ENCODE peak calls at places on chromosomes 3 and 15, in eight cellular contexts. Z is upper lobe of right lung, P is SK-N-SH, L is tibial artery, V is RWPE1, A is stomach, K is neural progenitor cell, G is fibroblast of villous mesenchyme. M is an unnamed sample.

GRCh38 chr3:73437828-73438227 is 186.9 kb downstream of the PDZRN3 start:
- DNase-seq in Z (no peak), P (no peak), L (no peak), V (no peak), A (no peak), K (no peak), G (no peak), M (no peak)

GRCh38 chr3:139264375-139264774 is 79.4 kb upstream of the MRPS22 start:
- DNase-seq in Z (no peak), P (no peak), L (no peak), V (no peak), A (no peak), K (no peak), G (no peak), M (no peak)

GRCh38 chr3:148360046-148360445 is 337.7 kb upstream of the AGTR1 start:
- DNase-seq in Z (no peak), P (no peak), L (no peak), V (no peak), A (no peak), K (no peak), G (no peak), M (peak; percentile 15)

GRCh38 chr3:12992629-12993021 is 80.6 kb downstream of the IQSEC1 start:
- DNase-seq in Z (no peak), P (no peak), L (no peak), V (no peak), A (no peak), K (peak; percentile 35), G (no peak), M (no peak)

GRCh38 chr3:104901396-104901795 is 465.3 kb upstream of the ALCAM start:
- DNase-seq in Z (no peak), P (no peak), L (no peak), V (no peak), A (no peak), K (no peak), G (no peak), M (no peak)

GRCh38 chr3:24704496-24704895 is 209.8 kb upstream of the THRB start:
- DNase-seq in Z (no peak), P (no peak), L (no peak), V (peak; percentile 73), A (no peak), K (no peak), G (no peak), M (no peak)

GRCh38 chr3:47896736-47897135 is 93.8 kb downstream of the DHX30 start:
- DNase-seq in Z (no peak), P (no peak), L (no peak), V (no peak), A (no peak), K (no peak), G (no peak), M (no peak)

GRCh38 chr3:71583569-71584215 is at the start of gene FOXP1:
- DNase-seq in Z (peak; percentile 90), P (peak; percentile 79), L (peak; percentile 68), V (no peak), A (peak; percentile 78), K (peak; percentile 87), G (peak; percentile 63), M (peak; percentile 79)

GRCh38 chr3:161296814-161297213 is 74.5 kb downstream of the SPTSSB start:
- DNase-seq in Z (no peak), P (no peak), L (no peak), V (no peak), A (no peak), K (no peak), G (no peak), M (no peak)

GRCh38 chr3:135503429-135504083 is 462.0 kb upstream of the PPP2R3A start:
- DNase-seq in Z (peak; percentile 79), P (peak; percentile 68), L (peak; percentile 24), V (peak; percentile 57), A (peak; percentile 55), K (peak; percentile 94), G (peak; percentile 59), M (peak; percentile 71)

GRCh38 chr15:70475921-70476320 is 287.4 kb downstream of the UACA start:
- DNase-seq in Z (no peak), P (no peak), L (no peak), V (no peak), A (no peak), K (no peak), G (no peak), M (no peak)

GRCh38 chr3:12670789-12671450 is 7.0 kb upstream of the RAF1 start:
- DNase-seq in Z (no peak), P (no peak), L (no peak), V (no peak), A (no peak), K (no peak), G (no peak), M (no peak)

GRCh38 chr15:66685638-66686150 is 16.3 kb upstream of the SMAD6 start:
- DNase-seq in Z (no peak), P (no peak), L (no peak), V (no peak), A (no peak), K (no peak), G (no peak), M (no peak)

GRCh38 chr3:68033850-68034249 is 379.4 kb upstream of the SUCLG2 start:
- DNase-seq in Z (no peak), P (no peak), L (no peak), V (no peak), A (no peak), K (no peak), G (no peak), M (no peak)

GRCh38 chr3:135896613-135897012 is 68.9 kb upstream of the PPP2R3A start:
- DNase-seq in Z (no peak), P (no peak), L (no peak), V (no peak), A (no peak), K (no peak), G (no peak), M (peak; percentile 33)

GRCh38 chr3:15097889-15098288 is 1.1 kb downstream of the RBSN start:
- DNase-seq in Z (no peak), P (no peak), L (no peak), V (no peak), A (no peak), K (no peak), G (no peak), M (peak; percentile 26)

GRCh38 chr3:101556064-101556463 is 5.6 kb upstream of the TRMT10C start:
- DNase-seq in Z (no peak), P (no peak), L (no peak), V (no peak), A (no peak), K (no peak), G (no peak), M (no peak)

GRCh38 chr3:133573629-133574194 is at the start of gene CDV3:
- DNase-seq in Z (no peak), P (peak; percentile 82), L (peak; percentile 35), V (peak; percentile 27), A (no peak), K (peak; percentile 89), G (no peak), M (no peak)

GRCh38 chr3:195226900-195227447 is 44.0 kb downstream of the XXYLT1 start:
- DNase-seq in Z (peak; percentile 43), P (no peak), L (no peak), V (no peak), A (peak; percentile 29), K (peak; percentile 48), G (peak; percentile 23), M (no peak)
- TF ChIP-seq CTCF in Z (no peak), P (peak; percentile 38), L (no peak), V (no peak), A (no peak), K (peak; percentile 47), G (peak; percentile 60), M (peak; percentile 70)

GRCh38 chr15:52528465-52529288 is at the start of gene MYO5A:
- DNase-seq in Z (peak; percentile 88), P (peak; percentile 89), L (peak; percentile 66), V (peak; percentile 76), A (peak; percentile 68), K (peak; percentile 92), G (peak; percentile 60), M (peak; percentile 72)
- TF ChIP-seq CTCF in Z (no peak), P (peak; percentile 14), L (peak; percentile 12), V (peak; percentile 57), A (no peak), K (no peak), G (no peak), M (peak; percentile 5)

GRCh38 chr3:141788147-141788546 is 24.9 kb downstream of the GRK7 start:
- DNase-seq in Z (no peak), P (no peak), L (no peak), V (no peak), A (no peak), K (no peak), G (no peak), M (no peak)

GRCh38 chr3:141792495-141792894 is 29.3 kb downstream of the GRK7 start:
- DNase-seq in Z (no peak), P (no peak), L (no peak), V (no peak), A (no peak), K (no peak), G (no peak), M (no peak)

GRCh38 chr3:141784096-141784495 is 20.9 kb downstream of the GRK7 start:
- DNase-seq in Z (no peak), P (no peak), L (no peak), V (no peak), A (no peak), K (no peak), G (no peak), M (no peak)

GRCh38 chr3:141793476-141794260 is 30.5 kb downstream of the GRK7 start:
- DNase-seq in Z (no peak), P (no peak), L (no peak), V (no peak), A (no peak), K (peak; percentile 68), G (no peak), M (no peak)

DNA sequence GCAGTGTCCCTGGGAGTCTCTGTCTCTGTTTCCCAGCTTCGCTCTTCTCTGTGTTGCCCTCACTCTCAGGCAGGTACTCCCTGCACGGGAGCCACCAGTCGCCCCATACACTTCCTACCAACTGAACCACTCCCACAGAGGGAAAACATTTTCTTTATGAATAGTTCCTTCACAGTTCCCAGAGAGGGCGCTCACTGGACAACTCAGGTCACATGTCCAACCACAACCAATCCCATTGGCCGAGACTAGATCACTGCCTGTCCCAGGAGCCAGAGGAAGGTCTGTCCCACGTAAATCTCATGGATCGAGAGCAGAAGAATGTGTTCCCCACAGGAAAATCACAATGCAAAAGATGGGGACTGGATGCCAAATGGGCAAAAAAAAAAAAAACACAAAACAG is 26.1 kb downstream of the GRK7 start:
- DNase-seq in Z (no peak), P (no peak), L (no peak), V (no peak), A (no peak), K (no peak), G (no peak), M (no peak)
- TF ChIP-seq CTCF in Z (no peak), P (no peak), L (no peak), V (no peak), A (no peak), K (no peak), G (no peak), M (no peak)

GRCh38 chr15:88196961-88197360 is 59.6 kb downstream of the NTRK3 start:
- DNase-seq in Z (no peak), P (no peak), L (no peak), V (no peak), A (no peak), K (no peak), G (no peak), M (no peak)

GRCh38 chr15:88194162-88194561 is 62.4 kb downstream of the NTRK3 start:
- DNase-seq in Z (no peak), P (no peak), L (no peak), V (no peak), A (no peak), K (no peak), G (no peak), M (no peak)

GRCh38 chr15:88191806-88192165 is 64.8 kb downstream of the NTRK3 start:
- DNase-seq in Z (no peak), P (no peak), L (no peak), V (no peak), A (no peak), K (no peak), G (no peak), M (no peak)

GRCh38 chr15:88193415-88193814 is 63.1 kb downstream of the NTRK3 start:
- DNase-seq in Z (no peak), P (no peak), L (no peak), V (no peak), A (no peak), K (no peak), G (no peak), M (no peak)
- TF ChIP-seq CTCF in Z (no peak), P (no peak), L (peak; percentile 10), V (no peak), A (no peak), K (peak; percentile 24), G (no peak), M (peak; percentile 44)

M was measured in HFFc6.